ENCODE peak calls at places on chromosomes 7 and 10, in nine cellular contexts. U is tibial nerve, K is fibroblast of lung, R is heart right ventricle, S is GM20000, V is fibroblast of mammary gland, T is RWPE1, A is WTC11, H is IMR-90. Z is an unnamed sample.

GRCh38 chr7:155722118-155722517 is 77.7 kb downstream of the RBM33 start:
- DNase-seq in T (no peak), V (no peak), U (no peak), S (no peak), K (no peak), A (no peak), R (no peak), H (no peak), Z (no peak)

GRCh38 chr7:78284945-78285344 is 486.4 kb downstream of the PHTF2 start:
- DNase-seq in T (no peak), K (peak), S (no peak), A (no peak), U (no peak), R (no peak), H (no peak), V (no peak), Z (no peak)

GRCh38 chr7:1290262-1291039 is 57.8 kb downstream of the UNCX start:
- DNase-seq in U (no peak), V (peak), A (no peak), H (no peak), R (no peak), T (no peak), S (no peak), K (peak), Z (no peak)

GRCh38 chr10:97781541-97782331 is 9.9 kb upstream of the SFRP5 start:
- DNase-seq in S (no peak), A (no peak), R (no peak), V (no peak), U (no peak), K (no peak), T (no peak), H (no peak), Z (no peak)

GRCh38 chr10:19845963-19846362 is 29.7 kb downstream of the PLXDC2 start:
- DNase-seq in U (no peak), S (no peak), A (no peak), H (no peak), T (peak), R (no peak), K (peak), V (peak), Z (no peak)

GRCh38 chr10:60235001-60235400 is 154.7 kb downstream of the ANK3 start:
- DNase-seq in H (peak), R (peak), U (no peak), V (peak), K (peak), T (peak), A (no peak), S (no peak), Z (peak)

GRCh38 chr7:152902870-152903860 is 143.6 kb downstream of the ACTR3B start:
- DNase-seq in V (no peak), S (no peak), A (no peak), T (no peak), R (no peak), H (no peak), U (no peak), K (no peak), Z (no peak)

GRCh38 chr10:47190301-47190700 is 109.7 kb upstream of the GDF10 start:
- DNase-seq in T (no peak), H (no peak), R (no peak), S (no peak), U (no peak), A (no peak), V (no peak), K (no peak), Z (no peak)

GRCh38 chr7:90345548-90346319 is 782 bp upstream of the GTPBP10 start:
- DNase-seq in V (peak), U (peak), R (no peak), S (no peak), K (peak), T (peak), H (peak), A (no peak), Z (peak)

GRCh38 chr10:18273039-18273438 is 132.8 kb downstream of the CACNB2 start:
- DNase-seq in T (no peak), R (no peak), H (no peak), A (no peak), U (no peak), S (no peak), V (no peak), K (no peak), Z (no peak)

GRCh38 chr10:56318816-56319215 is 42.2 kb downstream of the ZWINT start:
- DNase-seq in A (no peak), R (no peak), V (no peak), H (no peak), U (no peak), T (no peak), K (no peak), S (no peak), Z (no peak)

GRCh38 chr7:94395141-94396041 is 696 bp downstream of the COL1A2 start:
- DNase-seq in H (peak), U (peak), K (peak), V (peak), A (peak), S (peak), R (peak), T (peak), Z (peak)

GRCh38 chr7:71982847-71983246 is 429.3 kb downstream of the CALN1 start:
- DNase-seq in H (no peak), U (no peak), S (no peak), R (no peak), K (no peak), A (no peak), T (no peak), V (no peak), Z (no peak)

GRCh38 chr7:112714917-112715316 is 75.3 kb downstream of the TMEM168 start:
- DNase-seq in V (no peak), T (no peak), H (no peak), U (no peak), R (no peak), A (no peak), K (no peak), S (no peak), Z (no peak)

GRCh38 chr7:142298009-142298408 is 40.2 kb upstream of the PRSS58 start:
- DNase-seq in K (no peak), H (no peak), R (no peak), U (no peak), T (no peak), V (peak), A (peak), S (no peak), Z (no peak)

GRCh38 chr7:117127585-117128168 is 174.4 kb downstream of the ST7 start:
- DNase-seq in R (peak), K (peak), H (peak), A (peak), V (peak), T (peak), U (peak), S (no peak), Z (peak)

DNA sequence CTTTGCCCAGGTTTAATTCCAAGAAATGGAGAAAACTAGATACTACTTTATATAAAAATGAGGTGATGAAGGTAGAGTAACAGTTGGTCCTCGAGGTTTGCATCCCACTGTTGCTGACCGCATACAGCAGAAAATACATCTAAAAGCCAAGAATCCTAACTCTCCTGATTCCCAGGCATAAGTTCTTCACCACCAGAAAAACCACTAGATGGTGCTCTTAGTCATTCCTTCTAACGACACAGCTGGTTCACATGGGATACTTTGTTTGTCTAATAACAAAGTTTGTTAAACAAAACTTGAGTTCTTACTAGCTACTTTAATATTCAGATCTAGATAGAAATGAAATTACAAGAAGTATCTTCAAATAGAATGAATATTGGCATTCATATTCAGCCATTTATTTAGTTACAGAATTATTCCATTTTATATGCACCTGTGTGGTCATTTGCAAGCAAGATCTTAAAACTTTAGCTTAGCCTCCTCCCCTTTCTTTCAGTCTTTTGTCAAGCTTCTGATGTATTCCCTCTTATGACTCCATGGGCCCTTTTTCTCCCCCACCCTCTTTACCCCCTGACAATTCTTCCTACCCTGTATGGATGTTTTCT is 54.1 kb upstream of the CYP26C1 start:
- DNase-seq in U (no peak), V (peak), A (no peak), T (peak), R (no peak), K (peak), S (peak), H (peak), Z (peak)
- TF ChIP-seq CTCF in U (peak), V (peak), A (no peak), T (peak), R (peak), K (peak), S (peak), H (peak), Z (peak)

GRCh38 chr10:95474228-95475002 is 86.8 kb downstream of the SORBS1 start:
- DNase-seq in V (peak), R (peak), H (no peak), T (peak), A (no peak), S (no peak), K (peak), U (peak), Z (no peak)
- TF ChIP-seq CTCF in V (no peak), R (no peak), H (no peak), T (no peak), A (no peak), S (no peak), K (no peak), U (no peak), Z (no peak)

GRCh38 chr10:62414359-62414758 is 40.2 kb downstream of the ZNF365 start:
- DNase-seq in S (no peak), H (no peak), T (no peak), A (no peak), K (no peak), U (no peak), V (no peak), R (no peak), Z (peak)
- TF ChIP-seq CTCF in S (no peak), H (no peak), T (no peak), A (no peak), K (no peak), U (no peak), V (no peak), R (no peak), Z (peak)

GRCh38 chr10:52409195-52409594 is 95.1 kb downstream of the DKK1 start:
- DNase-seq in R (no peak), H (no peak), K (no peak), A (no peak), U (no peak), S (no peak), T (no peak), V (no peak), Z (no peak)

GRCh38 chr10:52409928-52410327 is 95.8 kb downstream of the DKK1 start:
- DNase-seq in A (no peak), K (no peak), V (no peak), S (no peak), T (no peak), U (no peak), H (no peak), R (no peak), Z (no peak)

DNA sequence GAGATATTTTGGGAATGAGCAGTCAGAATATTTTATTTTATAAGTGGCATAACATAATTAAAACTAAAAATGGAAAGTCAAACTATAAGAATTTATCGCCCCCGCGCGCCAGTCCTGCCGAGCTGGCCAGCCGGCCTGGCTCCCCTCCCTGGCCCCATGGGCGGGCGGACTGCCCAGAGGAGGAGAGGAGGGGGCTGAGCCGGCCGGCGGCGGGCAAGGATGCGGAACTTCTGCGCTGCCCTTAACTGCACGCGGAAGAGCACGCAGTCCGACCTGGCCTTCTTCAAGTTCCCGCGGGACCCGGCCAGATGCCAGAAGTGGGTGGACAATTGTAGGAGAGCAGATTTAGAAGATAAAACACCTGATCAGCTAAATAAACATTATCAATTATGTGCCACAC is 96.8 kb downstream of the DKK1 start:
- DNase-seq in V (no peak), K (peak), S (no peak), T (no peak), U (no peak), R (no peak), H (no peak), A (no peak), Z (no peak)
- TF ChIP-seq CTCF in V (no peak), K (no peak), S (no peak), T (no peak), U (no peak), R (no peak), H (no peak), A (no peak), Z (no peak)

DNA sequence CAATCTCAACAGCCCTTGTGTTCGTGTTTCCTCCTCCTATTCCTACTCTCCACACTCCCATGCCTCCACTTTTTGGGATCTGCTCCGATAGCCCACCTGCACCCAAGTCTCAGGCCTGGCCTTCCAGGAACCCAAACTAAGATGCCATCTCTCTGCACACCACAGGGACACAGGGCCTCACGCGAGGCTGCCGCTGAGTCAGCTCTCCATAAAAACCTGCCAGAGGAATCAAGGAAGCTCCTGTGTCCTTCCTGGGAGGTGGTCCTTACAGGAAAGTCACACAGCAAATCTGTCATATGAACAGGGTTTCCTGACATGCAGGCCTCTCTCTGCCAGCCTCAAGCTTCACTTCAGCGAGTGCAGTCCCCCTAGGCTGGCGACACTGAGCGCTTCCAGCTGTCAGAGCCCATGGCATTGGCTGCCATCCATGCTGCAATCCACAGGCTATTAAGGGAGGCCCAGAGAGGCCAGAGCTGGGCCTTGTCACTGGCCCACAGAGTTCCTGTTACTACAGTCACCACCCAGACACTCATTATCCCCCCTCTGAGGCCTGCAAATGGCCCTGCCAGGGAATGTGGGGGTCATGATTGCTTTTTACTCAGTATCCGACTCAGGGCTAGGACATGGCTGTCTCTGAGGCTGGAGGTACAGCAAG is 151.4 kb downstream of the OAT start:
- DNase-seq in R (peak), T (no peak), U (no peak), S (no peak), V (no peak), K (peak), A (no peak), H (no peak), Z (peak)
- TF ChIP-seq CTCF in R (no peak), T (no peak), U (no peak), S (no peak), V (no peak), K (no peak), A (no peak), H (no peak), Z (no peak)

DNA sequence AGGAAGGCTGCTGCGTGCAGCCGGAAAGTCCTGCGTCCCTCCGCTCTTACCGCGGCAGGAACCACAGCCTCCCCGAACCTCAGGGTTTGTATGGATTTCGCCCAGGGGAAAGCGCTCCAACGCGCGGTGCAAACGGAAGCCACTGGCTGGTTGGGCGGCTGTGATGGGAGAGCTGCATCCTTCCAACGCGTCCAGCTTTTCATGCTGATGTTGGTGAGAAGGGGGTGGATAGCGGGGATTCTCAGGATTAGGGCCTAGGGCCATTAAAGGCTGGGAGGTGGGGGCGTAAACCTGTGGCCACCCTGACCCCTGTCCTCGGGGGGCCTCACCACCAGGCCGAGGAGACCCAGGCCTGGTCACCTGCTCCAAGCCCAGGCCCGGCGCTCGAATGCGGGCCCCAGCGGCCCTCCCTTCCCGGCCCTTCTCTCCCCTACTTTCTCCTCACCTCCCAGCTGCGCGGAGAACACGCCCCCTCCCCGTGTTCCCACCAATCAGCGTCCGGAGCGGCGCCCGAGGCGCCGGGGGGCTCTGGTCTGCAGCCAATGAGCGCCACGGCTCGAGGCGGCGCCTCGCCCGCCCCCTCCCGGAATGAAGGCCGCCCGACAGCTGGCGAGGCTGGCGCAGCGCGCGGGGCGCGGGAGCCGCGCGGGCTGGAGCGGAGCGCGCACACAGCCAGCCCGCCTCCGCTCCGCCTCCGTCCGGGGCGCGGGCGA is 458 bp upstream of the NANOS1 start:
- DNase-seq in T (peak), U (peak), A (peak), V (peak), R (peak), K (peak), H (peak), S (peak), Z (peak)
- TF ChIP-seq CTCF in T (peak), U (peak), A (no peak), V (no peak), R (peak), K (no peak), H (peak), S (no peak), Z (peak)